ENCODE peak calls at places on chromosome 7, in eight cellular contexts. D is activated T-cell treated with anti-CD3 and anti-CD28 coated beads, Interleukin-2, amount 50 U/mL, for 24 hours; I is ACHN; J is T-helper 2 cell; C is fibroblast of pulmonary artery; T is right cardiac atrium; P is RWPE1; Q is NCI-H1092. F is an unnamed sample.

GRCh38 chr7:155233703-155234492 is 63.8 kb upstream of the INSIG1 start:
- DNase-seq in D (no peak), I (peak; percentile 68), J (no peak), C (no peak), T (no peak), P (no peak), Q (no peak), F (no peak)

GRCh38 chr7:76430836-76431235 is 6.1 kb downstream of the ZP3 start:
- DNase-seq in D (no peak), I (no peak), J (no peak), C (no peak), T (no peak), P (no peak), Q (no peak), F (no peak)

GRCh38 chr7:55309040-55309991 is 55.8 kb upstream of the LANCL2 start:
- DNase-seq in D (peak; percentile 71), I (no peak), J (peak; percentile 19), C (no peak), T (no peak), P (no peak), Q (no peak), F (no peak)

GRCh38 chr7:151211155-151211772 is 976 bp upstream of the H2BK1 start:
- DNase-seq in D (no peak), I (no peak), J (no peak), C (no peak), T (no peak), P (no peak), Q (no peak), F (no peak)

GRCh38 chr7:37775921-37776320 is 72.5 kb upstream of the NME8 start:
- DNase-seq in D (no peak), I (no peak), J (no peak), C (no peak), T (no peak), P (no peak), Q (no peak), F (no peak)

GRCh38 chr7:54960517-54960916 is 58.3 kb upstream of the EGFR start:
- DNase-seq in D (no peak), I (peak; percentile 32), J (no peak), C (peak; percentile 64), T (no peak), P (peak; percentile 43), Q (no peak), F (peak; percentile 71)

GRCh38 chr7:45681596-45682357 is 107.6 kb downstream of the ADCY1 start:
- DNase-seq in D (no peak), I (no peak), J (no peak), C (no peak), T (no peak), P (no peak), Q (no peak), F (no peak)

GRCh38 chr7:142557971-142558582 is 191.2 kb upstream of the PRSS1 start:
- DNase-seq in D (peak; percentile 50), I (peak; percentile 91), J (peak; percentile 30), C (peak; percentile 62), T (no peak), P (no peak), Q (no peak), F (peak; percentile 50)

GRCh38 chr7:39133088-39133487 is 155.4 kb downstream of the POU6F2 start:
- DNase-seq in D (no peak), I (no peak), J (no peak), C (no peak), T (no peak), P (no peak), Q (no peak), F (peak; percentile 0)

GRCh38 chr7:105797652-105798051 is 78.7 kb downstream of the ATXN7L1 start:
- DNase-seq in D (no peak), I (no peak), J (no peak), C (no peak), T (no peak), P (no peak), Q (no peak), F (no peak)

GRCh38 chr7:80135306-80136104 is 874 bp downstream of the GNAI1 start:
- DNase-seq in D (peak; percentile 50), I (peak; percentile 57), J (no peak), C (peak; percentile 29), T (peak; percentile 33), P (peak; percentile 20), Q (no peak), F (no peak)

GRCh38 chr7:126157391-126157790 is 1095.3 kb downstream of the GRM8 start:
- DNase-seq in D (no peak), I (no peak), J (no peak), C (no peak), T (no peak), P (no peak), Q (no peak), F (no peak)

GRCh38 chr7:15783971-15784693 is 97.6 kb upstream of the MEOX2 start:
- DNase-seq in D (no peak), I (no peak), J (no peak), C (no peak), T (no peak), P (no peak), Q (no peak), F (no peak)